ENCODE peak calls at places on chromosomes 13 and 19, in eight cellular contexts. O is suprapubic skin, Y is cardiac muscle cell, F is neural progenitor cell, D is endodermal cell, J is uterus, E is esophagus squamous epithelium, I is left ventricle myocardium inferior. K is an unnamed sample. For H3K27me3, the result is how much of the 10 kb centered on the place peaks cover.

GRCh38 chr13:25067054-25067453 is 28.9 kb upstream of the PABPC3 start:
- DNase-seq in O (no peak), Y (no peak), F (peak), D (no peak), J (no peak), E (no peak), I (no peak), K (no peak)

GRCh38 chr19:52665047-52665446 is 26.9 kb upstream of the ZNF83 start:
- DNase-seq in O (no peak), Y (no peak), F (no peak), D (no peak), J (no peak), E (no peak), I (no peak), K (no peak)

GRCh38 chr19:17107546-17108452 is 32.2 kb downstream of the MYO9B start:
- DNase-seq in O (peak), Y (peak), F (no peak), D (no peak), J (peak), E (no peak), I (peak), K (peak)

GRCh38 chr19:53580871-53581835 is 43.2 kb downstream of the ZNF331 start:
- DNase-seq in O (no peak), Y (no peak), F (no peak), D (no peak), J (no peak), E (no peak), I (no peak), K (no peak)

GRCh38 chr19:19103167-19103566 is 35.1 kb downstream of the TMEM161A start:
- DNase-seq in O (no peak), Y (no peak), F (no peak), D (no peak), J (no peak), E (no peak), I (no peak), K (no peak)

GRCh38 chr13:24680921-24681585 is 845 bp downstream of the ATP12A start:
- DNase-seq in O (no peak), Y (no peak), F (no peak), D (no peak), J (no peak), E (no peak), I (no peak), K (no peak)

GRCh38 chr13:24692541-24692940 is 12.3 kb downstream of the ATP12A start:
- DNase-seq in O (no peak), Y (peak), F (no peak), D (no peak), J (no peak), E (no peak), I (no peak), K (no peak)

GRCh38 chr19:2845107-2845506 is 3.8 kb downstream of the ZNF555 start:
- DNase-seq in O (no peak), Y (no peak), F (no peak), D (no peak), J (no peak), E (no peak), I (no peak), K (no peak)

GRCh38 chr13:19782049-19782726 is 557 bp downstream of the PSPC1 start:
- DNase-seq in O (peak), Y (peak), F (peak), D (peak), J (peak), E (no peak), I (peak), K (peak)

GRCh38 chr13:51549593-51549992 is 34.7 kb upstream of the WDFY2 start:
- DNase-seq in O (no peak), Y (no peak), F (no peak), D (no peak), J (no peak), E (no peak), I (no peak), K (no peak)

GRCh38 chr13:79128158-79128557 is 277.9 kb downstream of the RBM26 start:
- DNase-seq in O (no peak), Y (peak), F (no peak), D (no peak), J (no peak), E (no peak), I (no peak), K (no peak)

GRCh38 chr13:71054358-71054757 is 812.6 kb downstream of the DACH1 start:
- DNase-seq in O (no peak), Y (no peak), F (no peak), D (no peak), J (no peak), E (no peak), I (no peak), K (no peak)

GRCh38 chr13:100510208-100510997 is 78.2 kb downstream of the GGACT start:
- DNase-seq in O (no peak), Y (no peak), F (peak), D (peak), J (no peak), E (no peak), I (no peak), K (no peak)

GRCh38 chr13:95226932-95227718 is 74.1 kb downstream of the ABCC4 start:
- DNase-seq in O (no peak), Y (no peak), F (no peak), D (no peak), J (no peak), E (no peak), I (no peak), K (no peak)

GRCh38 chr19:5407356-5407755 is 47.9 kb upstream of the ZNRF4 start:
- DNase-seq in O (no peak), Y (peak), F (peak), D (no peak), J (no peak), E (no peak), I (no peak), K (no peak)

GRCh38 chr19:5680083-5680436 is 256 bp downstream of the MICOS13 start:
- DNase-seq in O (no peak), Y (no peak), F (peak), D (no peak), J (no peak), E (no peak), I (no peak), K (peak)

GRCh38 chr19:28351761-28352160 is 861.2 kb downstream of the UQCRFS1 start:
- DNase-seq in O (no peak), Y (no peak), F (no peak), D (no peak), J (no peak), E (no peak), I (no peak), K (no peak)

GRCh38 chr13:100836696-100837095 is 162.1 kb upstream of the TMTC4 start:
- DNase-seq in O (no peak), Y (peak), F (no peak), D (no peak), J (no peak), E (no peak), I (no peak), K (no peak)

GRCh38 chr13:69077267-69077666 is 1030.4 kb upstream of the ATXN8OS start:
- DNase-seq in O (no peak), Y (no peak), F (no peak), D (no peak), J (no peak), E (no peak), I (no peak), K (no peak)

GRCh38 chr13:80740076-80740475 is 399.1 kb upstream of the SPRY2 start:
- DNase-seq in O (no peak), Y (no peak), F (no peak), D (no peak), J (no peak), E (no peak), I (no peak), K (no peak)

GRCh38 chr13:63542704-63543215 is 2127.1 kb upstream of the PCDH20 start:
- DNase-seq in O (no peak), Y (no peak), F (no peak), D (no peak), J (no peak), E (no peak), I (no peak), K (no peak)

GRCh38 chr13:114026128-114026880 is 52.4 kb upstream of the C13orf46 start:
- DNase-seq in O (no peak), Y (no peak), F (no peak), D (no peak), J (no peak), E (no peak), I (no peak), K (no peak)

GRCh38 chr19:6015841-6016545 is 38.1 kb upstream of the RANBP3 start:
- DNase-seq in O (no peak), Y (no peak), F (no peak), D (no peak), J (no peak), E (no peak), I (no peak), K (no peak)

GRCh38 chr13:52652980-52653303 is 306 bp downstream of the SUGT1 start:
- DNase-seq in O (no peak), Y (no peak), F (no peak), D (no peak), J (no peak), E (no peak), I (no peak), K (no peak)

GRCh38 chr13:27442071-27442647 is 8.2 kb downstream of the MTIF3 start:
- DNase-seq in O (no peak), Y (no peak), F (no peak), D (no peak), J (no peak), E (no peak), I (no peak), K (no peak)

GRCh38 chr13:75798353-75799245 is 162.5 kb downstream of the LMO7 start:
- DNase-seq in O (no peak), Y (peak), F (no peak), D (no peak), J (no peak), E (no peak), I (no peak), K (no peak)

GRCh38 chr13:36051082-36051481 is 80.1 kb downstream of the DCLK1 start:
- DNase-seq in O (no peak), Y (no peak), F (no peak), D (no peak), J (no peak), E (no peak), I (no peak), K (no peak)

GRCh38 chr13:113605866-113606438 is 21.4 kb downstream of the TFDP1 start:
- DNase-seq in O (no peak), Y (no peak), F (no peak), D (no peak), J (no peak), E (no peak), I (no peak), K (no peak)

GRCh38 chr13:49561064-49561410 is 24.3 kb downstream of the RCBTB1 start:
- DNase-seq in O (no peak), Y (peak), F (no peak), D (no peak), J (no peak), E (no peak), I (no peak), K (peak)

GRCh38 chr19:3324405-3324856 is 42.0 kb upstream of the NFIC start:
- DNase-seq in O (no peak), Y (peak), F (peak), D (peak), J (no peak), E (no peak), I (peak), K (no peak)

GRCh38 chr13:54699831-54700230 is 1671.2 kb downstream of the OLFM4 start:
- DNase-seq in O (no peak), Y (no peak), F (no peak), D (no peak), J (no peak), E (no peak), I (no peak), K (no peak)

GRCh38 chr19:29831041-29831548 is 19.3 kb downstream of the CCNE1 start:
- DNase-seq in O (peak), Y (no peak), F (no peak), D (peak), J (no peak), E (no peak), I (no peak), K (no peak)

GRCh38 chr19:42291437-42291815 is 10.5 kb upstream of the PRR19 start:
- DNase-seq in O (no peak), Y (no peak), F (no peak), D (peak), J (no peak), E (no peak), I (no peak), K (no peak)

GRCh38 chr13:114111577-114111976 is 20.8 kb downstream of the RASA3 start:
- DNase-seq in O (peak), Y (no peak), F (no peak), D (peak), J (peak), E (no peak), I (no peak), K (no peak)

GRCh38 chr19:2207991-2208860 is 27.9 kb downstream of the PLEKHJ1 start:
- DNase-seq in O (peak), Y (peak), F (peak), D (peak), J (no peak), E (no peak), I (peak), K (peak)

GRCh38 chr19:44076325-44076724 is 4.4 kb downstream of the ZNF284 start:
- DNase-seq in O (no peak), Y (no peak), F (no peak), D (no peak), J (no peak), E (no peak), I (no peak), K (no peak)

GRCh38 chr19:44071824-44072542 is at the start of gene ZNF284:
- DNase-seq in O (peak), Y (peak), F (peak), D (peak), J (peak), E (peak), I (peak), K (peak)

GRCh38 chr19:44069415-44069814 is 2.5 kb upstream of the ZNF284 start:
- DNase-seq in O (no peak), Y (no peak), F (no peak), D (no peak), J (no peak), E (no peak), I (no peak), K (no peak)

GRCh38 chr19:44072543-44073401 is 813 bp downstream of the ZNF284 start:
- DNase-seq in O (no peak), Y (peak), F (no peak), D (no peak), J (no peak), E (no peak), I (no peak), K (no peak)
- TF ChIP-seq CTCF in O (no peak), Y (no peak), F (no peak), D (no peak), J (no peak), E (no peak), I (no peak), K (no peak)

GRCh38 chr19:47240561-47240960 is 9.6 kb upstream of the BBC3 start:
- DNase-seq in O (no peak), Y (no peak), F (no peak), D (peak), J (no peak), E (no peak), I (no peak), K (no peak)
- H3K4me3 ChIP-seq in O (no peak), Y (no peak), F (no peak), D (no peak), J (no peak), E (no peak), I (no peak), K (no peak)

DNA sequence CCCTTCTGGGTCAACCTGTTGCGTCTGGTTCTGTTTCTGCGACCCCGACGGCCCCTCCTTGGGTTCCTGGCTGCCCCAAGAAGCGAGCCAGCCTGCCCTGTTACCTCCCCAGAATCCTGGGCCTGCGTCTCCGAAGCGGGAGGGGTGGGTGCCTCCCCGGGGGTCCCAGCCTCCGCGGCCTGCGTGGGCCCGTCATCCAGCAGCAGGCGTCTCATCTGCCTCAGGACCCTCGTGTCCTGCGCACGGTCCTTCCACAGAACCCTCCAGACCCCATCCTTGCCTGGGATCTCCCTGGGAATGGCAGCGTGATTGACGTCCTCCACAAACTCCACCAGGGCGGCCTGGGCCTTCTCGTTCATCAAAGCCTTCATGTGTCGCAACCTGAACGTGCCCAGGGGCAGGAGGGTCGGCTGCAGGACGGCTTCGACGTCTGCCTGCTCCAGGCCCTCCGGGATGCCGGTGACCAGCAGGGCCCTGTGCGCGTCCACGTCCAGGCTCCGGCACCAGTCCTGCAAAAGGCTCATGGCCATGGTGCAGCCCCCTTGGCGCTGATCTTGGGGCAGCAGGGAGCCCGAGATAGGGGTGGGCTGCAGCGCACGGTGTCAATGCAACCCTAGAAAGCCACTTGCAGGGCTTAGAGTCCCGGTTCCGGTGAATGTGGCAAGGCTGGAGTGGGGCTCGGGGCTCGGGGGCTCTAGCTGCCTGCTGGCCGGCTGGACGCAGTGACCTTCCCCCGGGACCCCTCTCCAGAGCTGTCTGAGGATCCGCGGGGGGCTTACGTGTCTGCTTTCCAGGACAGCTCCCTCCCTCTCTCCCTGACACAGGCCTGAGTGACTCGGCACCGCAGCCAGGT is 505 bp downstream of the PNMA8B start:
- DNase-seq in O (no peak), Y (no peak), F (peak), D (peak), J (no peak), E (no peak), I (no peak), K (no peak)
- H3K27me3 ChIP-seq in O (under half), Y (under half), F (half or more), D (under half), J (under half), E (half or more), I (half or more), K (under half)

GRCh38 chr19:38880076-38880881 is 2.2 kb upstream of the RINL start:
- DNase-seq in O (no peak), Y (no peak), F (peak), D (peak), J (no peak), E (no peak), I (no peak), K (no peak)
- TF ChIP-seq CTCF in O (no peak), Y (no peak), F (no peak), D (no peak), J (no peak), E (no peak), I (no peak), K (no peak)

GRCh38 chr19:10962863-10963262 is 2.0 kb downstream of the SMARCA4 start:
- DNase-seq in O (no peak), Y (no peak), F (no peak), D (no peak), J (no peak), E (no peak), I (no peak), K (no peak)
- H3K4me3 ChIP-seq in O (peak), Y (peak), F (peak), D (peak), J (no peak), E (no peak), I (no peak), K (no peak)

GRCh38 chr13:43785166-43785680 is 1.5 kb downstream of the ENOX1 start:
- DNase-seq in O (no peak), Y (peak), F (peak), D (no peak), J (no peak), E (no peak), I (no peak), K (no peak)
- H3K27me3 ChIP-seq in O (under half), Y (half or more), F (half or more), D (half or more), J (under half), E (under half), I (under half), K (half or more)

GRCh38 chr19:12838893-12839656 is 760 bp downstream of the MAST1 start:
- DNase-seq in O (no peak), Y (no peak), F (peak), D (peak), J (no peak), E (no peak), I (no peak), K (no peak)

GRCh38 chr19:12836529-12836863 is 1.8 kb upstream of the MAST1 start:
- DNase-seq in O (no peak), Y (no peak), F (no peak), D (no peak), J (no peak), E (no peak), I (no peak), K (no peak)

GRCh38 chr19:12837225-12837624 is 1.1 kb upstream of the MAST1 start:
- DNase-seq in O (no peak), Y (no peak), F (no peak), D (no peak), J (no peak), E (no peak), I (no peak), K (no peak)

GRCh38 chr19:12840091-12841079 is 2.1 kb downstream of the MAST1 start:
- DNase-seq in O (peak), Y (peak), F (peak), D (peak), J (no peak), E (no peak), I (peak), K (peak)

DNA sequence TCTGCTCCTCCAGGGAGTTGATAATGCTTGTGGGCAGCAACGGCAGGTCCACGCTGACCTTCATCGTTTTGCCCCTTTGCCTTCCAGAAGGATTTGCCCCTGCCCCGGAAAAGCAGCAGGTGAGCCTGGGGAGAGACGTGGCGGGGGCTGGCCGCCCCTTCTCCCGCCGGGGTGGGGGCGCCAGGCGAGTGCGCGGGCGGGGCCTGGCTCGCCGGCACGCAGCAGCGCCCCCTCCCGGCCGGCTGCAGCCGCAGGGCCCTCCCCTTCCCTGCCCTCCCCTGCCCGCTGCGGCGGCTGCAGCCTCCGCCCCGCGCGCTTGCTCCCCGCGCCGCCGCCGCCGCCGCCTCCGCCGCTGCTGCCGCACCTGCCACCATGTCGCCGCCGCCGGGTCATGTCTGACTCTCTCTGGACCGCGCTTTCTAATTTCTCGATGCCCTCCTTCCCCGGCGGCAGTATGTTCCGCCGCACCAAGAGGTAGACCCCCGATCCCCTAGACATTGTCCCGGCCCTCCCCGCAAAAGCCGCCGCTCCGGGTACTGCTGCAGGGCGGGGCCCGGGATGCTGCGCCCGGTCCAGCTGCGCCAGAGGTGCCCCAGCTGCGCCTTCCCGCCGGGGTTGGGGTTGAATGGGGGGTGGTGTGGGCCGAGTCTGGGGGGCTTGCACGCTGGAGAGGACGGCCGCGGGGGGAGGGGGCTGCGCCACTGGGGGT is at the start of gene MAST1:
- DNase-seq in O (no peak), Y (peak), F (peak), D (peak), J (no peak), E (no peak), I (no peak), K (peak)
- TF ChIP-seq CTCF in O (peak), Y (no peak), F (peak), D (peak), J (peak), E (peak), I (peak), K (peak)

GRCh38 chr19:7874080-7874856 is at the start of gene PRR36:
- DNase-seq in O (no peak), Y (no peak), F (peak), D (peak), J (no peak), E (no peak), I (no peak), K (no peak)
- H3K4me3 ChIP-seq in O (peak), Y (peak), F (peak), D (peak), J (no peak), E (peak), I (peak), K (peak)